ENCODE peak calls at places on chromosomes 7 and 10, in six cellular contexts. Z, A, L, N, X and S are unnamed samples.

GRCh38 chr10:3786295-3786981 is 1.4 kb upstream of the KLF6 start:
- DNase-seq in Z (no peak), A (no peak), L (peak), N (peak), X (peak), S (no peak)

GRCh38 chr7:43572516-43573049 is 10.3 kb upstream of the STK17A start:
- DNase-seq in Z (no peak), A (no peak), L (no peak), N (no peak), X (no peak), S (peak)

GRCh38 chr7:92831716-92832622 is 4.4 kb downstream of the CDK6 start:
- DNase-seq in Z (no peak), A (no peak), L (no peak), N (no peak), X (no peak), S (peak)

GRCh38 chr10:83373659-83374058 is 765.6 kb upstream of the GHITM start:
- DNase-seq in Z (peak), A (no peak), L (no peak), N (peak), X (no peak), S (peak)

GRCh38 chr10:668786-669485 is 20.5 kb downstream of the DIP2C start:
- DNase-seq in Z (no peak), A (peak), L (no peak), N (no peak), X (no peak), S (no peak)

GRCh38 chr7:43647314-43647691 is 64.4 kb downstream of the STK17A start:
- DNase-seq in Z (no peak), A (no peak), L (no peak), N (no peak), X (no peak), S (peak)

GRCh38 chr10:27285093-27285492 is 44.5 kb upstream of the ACBD5 start:
- DNase-seq in Z (no peak), A (no peak), L (no peak), N (peak), X (no peak), S (no peak)

GRCh38 chr7:112668561-112668960 is 121.6 kb downstream of the TMEM168 start:
- DNase-seq in Z (no peak), A (no peak), L (no peak), N (no peak), X (no peak), S (no peak)

GRCh38 chr10:51405580-51406367 is 293.6 kb downstream of the CSTF2T start:
- DNase-seq in Z (no peak), A (no peak), L (no peak), N (no peak), X (no peak), S (no peak)

GRCh38 chr7:65251851-65252620 is 121.6 kb upstream of the ZNF92 start:
- DNase-seq in Z (peak), A (peak), L (peak), N (peak), X (peak), S (peak)

GRCh38 chr10:17882557-17882956 is 69.2 kb upstream of the SLC39A12 start:
- DNase-seq in Z (no peak), A (no peak), L (no peak), N (no peak), X (no peak), S (no peak)

GRCh38 chr10:90958781-90959180 is 37.9 kb upstream of the ANKRD1 start:
- DNase-seq in Z (no peak), A (no peak), L (no peak), N (no peak), X (no peak), S (no peak)

GRCh38 chr10:45557275-45557905 is 115.2 kb downstream of the ZFAND4 start:
- DNase-seq in Z (no peak), A (no peak), L (no peak), N (peak), X (no peak), S (peak)
- H3K4me3 ChIP-seq in Z (no peak), A (no peak), L (no peak), N (peak), X (peak), S (no peak)

GRCh38 chr7:68684246-68684850 is 913.9 kb upstream of the AUTS2 start:
- DNase-seq in Z (no peak), A (no peak), L (no peak), N (no peak), X (no peak), S (no peak)

GRCh38 chr7:68692511-68692910 is 905.8 kb upstream of the AUTS2 start:
- DNase-seq in Z (no peak), A (no peak), L (no peak), N (no peak), X (no peak), S (no peak)

GRCh38 chr7:68691261-68692216 is 906.7 kb upstream of the AUTS2 start:
- DNase-seq in Z (no peak), A (no peak), L (no peak), N (no peak), X (no peak), S (peak)

GRCh38 chr7:68689087-68689433 is 909.2 kb upstream of the AUTS2 start:
- DNase-seq in Z (no peak), A (no peak), L (no peak), N (no peak), X (no peak), S (no peak)

DNA sequence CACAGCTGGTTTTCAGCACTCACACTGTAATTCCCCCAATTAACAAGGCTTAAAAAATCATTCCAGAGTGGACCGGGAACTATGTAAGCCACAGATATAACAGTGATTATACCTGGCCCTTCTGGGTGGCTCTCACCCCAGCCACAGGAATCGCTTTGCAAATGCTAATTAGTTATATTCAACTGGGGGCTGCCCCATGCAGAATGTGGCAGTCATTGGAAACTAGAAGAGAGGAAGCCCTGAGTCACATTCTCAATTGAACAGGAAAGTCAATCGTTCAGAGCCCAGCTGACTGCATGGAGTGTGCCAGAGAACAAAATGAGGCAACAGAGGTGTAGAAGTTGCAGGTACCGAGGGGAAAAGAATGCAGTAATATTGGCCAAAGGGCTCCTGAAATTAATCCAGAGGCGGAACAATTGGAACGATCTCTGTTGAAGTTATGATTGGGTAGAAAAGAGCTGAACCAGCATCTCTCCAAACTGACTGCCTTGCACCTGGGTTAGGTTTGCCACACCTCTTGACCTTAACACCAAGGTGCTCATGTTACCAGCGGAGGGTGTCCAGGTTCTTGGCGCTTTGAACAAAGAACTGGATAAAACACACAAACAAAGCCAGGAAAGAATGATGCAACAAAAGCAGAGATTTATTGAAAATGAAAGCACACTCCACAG is 909.7 kb upstream of the AUTS2 start:
- DNase-seq in Z (no peak), A (no peak), L (no peak), N (no peak), X (no peak), S (no peak)
- H3K4me3 ChIP-seq in Z (no peak), A (no peak), L (no peak), N (no peak), X (no peak), S (no peak)

DNA sequence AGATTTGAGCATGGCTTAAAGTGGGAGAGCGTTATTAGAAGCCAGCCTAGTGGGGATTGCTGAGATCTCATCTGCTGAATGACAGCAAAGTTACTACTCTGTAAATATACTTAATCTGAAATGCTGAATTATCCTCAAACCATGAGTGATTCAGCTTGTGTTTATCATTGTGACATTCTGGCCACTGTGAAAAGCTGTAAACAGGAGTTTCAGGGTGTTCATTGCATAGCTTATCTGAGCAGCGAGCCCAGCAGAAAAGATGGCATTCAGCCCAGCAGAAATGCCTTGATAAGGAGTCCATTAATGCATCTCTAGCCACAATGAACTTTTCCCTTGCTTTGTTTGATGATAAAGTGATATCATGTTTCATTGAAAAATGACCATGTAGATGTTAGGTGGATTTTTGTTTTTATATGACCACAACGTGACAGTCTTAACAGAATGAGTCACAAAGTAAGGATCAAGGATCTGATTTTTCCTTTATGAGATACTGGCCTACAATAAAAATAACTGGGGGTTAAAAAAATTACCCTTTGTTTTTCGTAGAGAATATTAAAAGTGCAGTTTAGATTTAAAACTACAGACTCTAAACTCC is 7.8 kb downstream of the TES start:
- DNase-seq in Z (no peak), A (no peak), L (no peak), N (no peak), X (no peak), S (peak)
- H3K4me3 ChIP-seq in Z (no peak), A (no peak), L (no peak), N (no peak), X (no peak), S (no peak)

GRCh38 chr10:96767611-96768010 is 47.3 kb upstream of the PIK3AP1 start:
- DNase-seq in Z (no peak), A (no peak), L (no peak), N (no peak), X (no peak), S (no peak)
- H3K4me3 ChIP-seq in Z (no peak), A (no peak), L (no peak), N (no peak), X (no peak), S (no peak)

GRCh38 chr7:37973915-37974314 is 53.5 kb downstream of the EPDR1 start:
- DNase-seq in Z (no peak), A (no peak), L (no peak), N (no peak), X (no peak), S (no peak)

GRCh38 chr7:37977243-37977642 is 56.8 kb downstream of the EPDR1 start:
- DNase-seq in Z (no peak), A (no peak), L (no peak), N (no peak), X (no peak), S (peak)

GRCh38 chr7:37970211-37970610 is 49.8 kb downstream of the EPDR1 start:
- DNase-seq in Z (no peak), A (no peak), L (no peak), N (no peak), X (no peak), S (no peak)

GRCh38 chr7:37971491-37971890 is 51.1 kb downstream of the EPDR1 start:
- DNase-seq in Z (no peak), A (no peak), L (no peak), N (no peak), X (no peak), S (no peak)
- H3K4me3 ChIP-seq in Z (no peak), A (no peak), L (no peak), N (no peak), X (no peak), S (no peak)

DNA sequence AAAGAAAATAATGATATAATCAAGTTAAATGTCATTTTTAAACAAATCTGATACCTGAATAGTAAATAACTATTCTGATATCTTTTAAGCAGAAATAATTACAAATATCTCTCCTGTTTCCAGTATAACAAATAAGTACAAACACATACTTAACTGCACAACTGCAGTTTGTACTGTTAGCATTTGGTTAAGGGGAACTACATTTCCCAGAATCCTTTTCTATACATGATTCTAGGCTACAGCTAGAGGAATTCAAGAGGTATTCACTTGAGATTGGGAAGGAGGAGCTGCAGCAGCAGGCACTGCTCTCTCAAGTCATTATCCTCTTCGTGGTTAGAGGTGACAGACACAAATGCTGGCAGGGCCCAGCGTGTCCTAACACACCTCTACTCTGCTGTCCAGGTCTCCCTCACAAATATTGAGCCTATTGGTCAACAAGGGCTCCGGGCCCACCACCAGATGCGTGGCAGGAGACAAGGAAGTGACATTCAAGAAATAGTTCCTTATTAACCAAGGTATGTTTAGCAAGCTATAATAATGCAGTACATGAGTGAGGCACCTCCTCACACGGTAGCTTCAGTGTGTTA is 255.1 kb upstream of the MKLN1 start:
- DNase-seq in Z (no peak), A (no peak), L (no peak), N (no peak), X (no peak), S (no peak)
- H3K4me3 ChIP-seq in Z (no peak), A (no peak), L (peak), N (no peak), X (peak), S (no peak)